ENCODE peak calls at places on chromosome 9, in six cellular contexts. R is astrocyte of the hippocampus; X is psoas muscle; M is T-cell; Z is stimulated activated CD8-positive, alpha-beta memory T cell treated with anti-CD3 and anti-CD28 coated beads, Interleukin-7, amount 100 ng/mL, for 4 hours; B is globus pallidus. S is an unnamed sample.

GRCh38 chr9:73118898-73119554 is 32.6 kb upstream of the ANXA1 start:
- DNase-seq in R (peak), X (no peak), M (no peak), Z (no peak), B (no peak), S (peak)

GRCh38 chr9:80899208-80899607 is 790.1 kb downstream of the TLE1 start:
- DNase-seq in R (no peak), X (no peak), M (no peak), Z (no peak), B (no peak), S (no peak)

GRCh38 chr9:108530141-108530540 is 325.6 kb downstream of the ACTL7B start:
- DNase-seq in R (no peak), X (no peak), M (no peak), Z (no peak), B (no peak), S (no peak)

GRCh38 chr9:137113385-137114159 is 961 bp downstream of the DPP7 start:
- DNase-seq in R (no peak), X (no peak), M (no peak), Z (no peak), B (no peak), S (no peak)

GRCh38 chr9:69326261-69326660 is 1.2 kb downstream of the ENTREP1 start:
- DNase-seq in R (no peak), X (no peak), M (no peak), Z (no peak), B (peak), S (no peak)

GRCh38 chr9:20352531-20352930 is 269.8 kb downstream of the MLLT3 start:
- DNase-seq in R (no peak), X (no peak), M (no peak), Z (no peak), B (no peak), S (no peak)

GRCh38 chr9:87499455-87500015 is 1.9 kb downstream of the DAPK1 start:
- DNase-seq in R (no peak), X (no peak), M (no peak), Z (no peak), B (no peak), S (no peak)

GRCh38 chr9:74960548-74960947 is 7.8 kb upstream of the C9orf40 start:
- DNase-seq in R (no peak), X (no peak), M (no peak), Z (no peak), B (no peak), S (peak)

GRCh38 chr9:124774131-124774978 is 2.6 kb upstream of the OLFML2A start:
- DNase-seq in R (peak), X (peak), M (peak), Z (peak), B (peak), S (peak)

GRCh38 chr9:27379311-27380236 is 82.6 kb upstream of the EQTN start:
- DNase-seq in R (no peak), X (no peak), M (no peak), Z (no peak), B (no peak), S (peak)

GRCh38 chr9:117278020-117278419 is 136.8 kb downstream of the ASTN2 start:
- DNase-seq in R (no peak), X (no peak), M (no peak), Z (no peak), B (no peak), S (no peak)

GRCh38 chr9:126240835-126241234 is 85.8 kb upstream of the MVB12B start:
- DNase-seq in R (no peak), X (no peak), M (no peak), Z (no peak), B (no peak), S (no peak)

GRCh38 chr9:98300611-98301010 is 45.2 kb upstream of the TBC1D2 start:
- DNase-seq in R (no peak), X (no peak), M (no peak), Z (no peak), B (no peak), S (no peak)

GRCh38 chr9:71490810-71491209 is 277.5 kb downstream of the CEMIP2 start:
- DNase-seq in R (no peak), X (no peak), M (no peak), Z (no peak), B (no peak), S (no peak)

GRCh38 chr9:136091582-136092352 is 3.3 kb downstream of the NACC2 start:
- DNase-seq in R (peak), X (peak), M (no peak), Z (no peak), B (no peak), S (peak)

GRCh38 chr9:4197548-4197947 is 102.3 kb downstream of the GLIS3 start:
- DNase-seq in R (no peak), X (no peak), M (no peak), Z (no peak), B (peak), S (no peak)

GRCh38 chr9:136023401-136024225 is 62.4 kb upstream of the UBAC1 start:
- DNase-seq in R (no peak), X (peak), M (no peak), Z (no peak), B (no peak), S (no peak)

GRCh38 chr9:101414839-101415238 is 16.2 kb downstream of the ZNF189 start:
- DNase-seq in R (no peak), X (no peak), M (no peak), Z (no peak), B (no peak), S (no peak)

GRCh38 chr9:96080364-96080763 is 204.9 kb downstream of the ERCC6L2 start:
- DNase-seq in R (peak), X (no peak), M (no peak), Z (no peak), B (no peak), S (peak)

GRCh38 chr9:14895806-14896205 is 14.4 kb downstream of the FREM1 start:
- DNase-seq in R (no peak), X (no peak), M (no peak), Z (no peak), B (no peak), S (peak)

GRCh38 chr9:95533996-95534680 is 17.4 kb upstream of the PTCH1 start:
- DNase-seq in R (no peak), X (no peak), M (no peak), Z (no peak), B (no peak), S (no peak)

GRCh38 chr9:90342607-90343006 is 300.0 kb downstream of the DIRAS2 start:
- DNase-seq in R (no peak), X (no peak), M (no peak), Z (no peak), B (no peak), S (no peak)

GRCh38 chr9:127865645-127866464 is 11.4 kb upstream of the ENG start:
- DNase-seq in R (no peak), X (no peak), M (no peak), Z (no peak), B (no peak), S (no peak)